ENCODE peak calls at places on chromosomes 13 and 19, in four cellular contexts. N is activated CD8-positive, alpha-beta T cell treated with anti-CD3 and anti-CD28 coated beads for 36 hours; P is amniotic stem cell; H is activated CD4-positive, alpha-beta T cell treated with anti-CD3 and anti-CD28 coated beads, Interleukin-2, amount 50 U/mL, for 1 hour. C is an unnamed sample.
A peak's percentile ranks its signal among the peaks of the same experiment; 100 is the strongest.

GRCh38 chr19:48812094-48812929 is 1.5 kb upstream of the BCAT2 start:
- DNase-seq in N (peak; percentile 78), P (no peak), H (peak; percentile 50), C (no peak)

GRCh38 chr19:34962945-34963530 is 991 bp downstream of the ZNF792 start:
- DNase-seq in N (peak; percentile 16), P (no peak), H (no peak), C (no peak)

GRCh38 chr19:31574251-31574973 is 225.2 kb upstream of the TSHZ3 start:
- DNase-seq in N (no peak), P (no peak), H (no peak), C (no peak)

GRCh38 chr13:35923347-35923746 is 207.8 kb downstream of the DCLK1 start:
- DNase-seq in N (no peak), P (peak; percentile 30), H (no peak), C (no peak)

GRCh38 chr13:52845766-52846566 is 2.5 kb downstream of the PCDH8 start:
- DNase-seq in N (peak; percentile 54), P (no peak), H (no peak), C (no peak)

GRCh38 chr19:41223431-41224234 is 4.6 kb downstream of the AXL start:
- DNase-seq in N (peak; percentile 33), P (peak; percentile 60), H (no peak), C (peak; percentile 71)

GRCh38 chr13:98460519-98460918 is 116.4 kb downstream of the STK24 start:
- DNase-seq in N (no peak), P (no peak), H (no peak), C (peak; percentile 43)

GRCh38 chr19:33905473-33905936 is 108.8 kb downstream of the KCTD15 start:
- DNase-seq in N (no peak), P (no peak), H (no peak), C (no peak)

GRCh38 chr13:112636401-112636975 is 48.5 kb upstream of the TUBGCP3 start:
- DNase-seq in N (no peak), P (no peak), H (no peak), C (no peak)

GRCh38 chr19:14072535-14073231 is at the start of gene MISP3:
- DNase-seq in N (peak; percentile 66), P (no peak), H (no peak), C (no peak)

GRCh38 chr19:43765109-43765876 is 10.5 kb upstream of the SMG9 start:
- DNase-seq in N (peak; percentile 95), P (peak; percentile 93), H (peak; percentile 58), C (peak; percentile 92)

GRCh38 chr19:8665468-8666213 is 33.0 kb downstream of the ACTL9 start:
- DNase-seq in N (peak; percentile 60), P (no peak), H (no peak), C (no peak)

GRCh38 chr13:35782793-35783192 is 306.3 kb upstream of the MAB21L1 start:
- DNase-seq in N (no peak), P (no peak), H (no peak), C (no peak)

GRCh38 chr19:756821-757688 is 6.1 kb downstream of the MISP start:
- DNase-seq in N (no peak), P (no peak), H (no peak), C (no peak)

GRCh38 chr19:8490395-8490760 is 12.1 kb downstream of the PRAM1 start:
- DNase-seq in N (no peak), P (no peak), H (no peak), C (no peak)

GRCh38 chr19:3336680-3337523 is 29.5 kb upstream of the NFIC start:
- DNase-seq in N (no peak), P (no peak), H (no peak), C (no peak)

GRCh38 chr19:30109565-30109964 is 167.5 kb downstream of the URI1 start:
- DNase-seq in N (no peak), P (no peak), H (no peak), C (no peak)

GRCh38 chr19:54335164-54335563 is 3.8 kb downstream of the LILRA4 start:
- DNase-seq in N (no peak), P (no peak), H (no peak), C (no peak)

GRCh38 chr13:31048521-31048920 is 113.2 kb downstream of the HSPH1 start:
- DNase-seq in N (no peak), P (no peak), H (no peak), C (no peak)